ENCODE peak calls at places on chromosomes 6 and 20, in four cellular contexts. One of them, this sample, is unnamed.

GRCh38 chr6:82955841-82956240 is 109.8 kb downstream of the UBE3D start:
- DNase-seq in astrocyte of the spinal cord: peak
- DNase-seq in stimulated activated CD4-positive, alpha-beta T cell treated with anti-CD3 and anti-CD28 coated beads, Interleukin-4, amount 100 ng/mL, for 1 hour: no peak
- DNase-seq in tibial artery: no peak
- DNase-seq in this sample: no peak

GRCh38 chr6:56804996-56805395 is 149.9 kb upstream of the BEND6 start:
- DNase-seq in astrocyte of the spinal cord: peak
- DNase-seq in stimulated activated CD4-positive, alpha-beta T cell treated with anti-CD3 and anti-CD28 coated beads, Interleukin-4, amount 100 ng/mL, for 1 hour: no peak
- DNase-seq in tibial artery: no peak
- DNase-seq in this sample: no peak

GRCh38 chr6:49553353-49553752 is 2.9 kb downstream of the C6orf141 start:
- DNase-seq in astrocyte of the spinal cord: peak
- DNase-seq in stimulated activated CD4-positive, alpha-beta T cell treated with anti-CD3 and anti-CD28 coated beads, Interleukin-4, amount 100 ng/mL, for 1 hour: no peak
- DNase-seq in tibial artery: no peak
- DNase-seq in this sample: no peak

GRCh38 chr20:57544838-57545564 is 15.9 kb upstream of the PCK1 start:
- DNase-seq in astrocyte of the spinal cord: no peak
- DNase-seq in stimulated activated CD4-positive, alpha-beta T cell treated with anti-CD3 and anti-CD28 coated beads, Interleukin-4, amount 100 ng/mL, for 1 hour: no peak
- DNase-seq in tibial artery: no peak
- DNase-seq in this sample: no peak

GRCh38 chr6:12656841-12657435 is 59.6 kb upstream of the PHACTR1 start:
- DNase-seq in astrocyte of the spinal cord: no peak
- DNase-seq in stimulated activated CD4-positive, alpha-beta T cell treated with anti-CD3 and anti-CD28 coated beads, Interleukin-4, amount 100 ng/mL, for 1 hour: no peak
- DNase-seq in tibial artery: no peak
- DNase-seq in this sample: no peak

GRCh38 chr6:108744244-108744972 is 103.8 kb upstream of the ARMC2 start:
- DNase-seq in astrocyte of the spinal cord: no peak
- DNase-seq in stimulated activated CD4-positive, alpha-beta T cell treated with anti-CD3 and anti-CD28 coated beads, Interleukin-4, amount 100 ng/mL, for 1 hour: no peak
- DNase-seq in tibial artery: no peak
- DNase-seq in this sample: no peak

GRCh38 chr20:1467355-1468116 is 887 bp upstream of the NSFL1C start:
- DNase-seq in astrocyte of the spinal cord: no peak
- DNase-seq in stimulated activated CD4-positive, alpha-beta T cell treated with anti-CD3 and anti-CD28 coated beads, Interleukin-4, amount 100 ng/mL, for 1 hour: no peak
- DNase-seq in tibial artery: no peak
- DNase-seq in this sample: no peak

GRCh38 chr6:148969679-148970078 is 222.8 kb downstream of the UST start:
- DNase-seq in astrocyte of the spinal cord: peak
- DNase-seq in stimulated activated CD4-positive, alpha-beta T cell treated with anti-CD3 and anti-CD28 coated beads, Interleukin-4, amount 100 ng/mL, for 1 hour: no peak
- DNase-seq in tibial artery: no peak
- DNase-seq in this sample: no peak

GRCh38 chr20:23407770-23408467 is 13.4 kb downstream of the NAPB start:
- DNase-seq in astrocyte of the spinal cord: no peak
- DNase-seq in stimulated activated CD4-positive, alpha-beta T cell treated with anti-CD3 and anti-CD28 coated beads, Interleukin-4, amount 100 ng/mL, for 1 hour: no peak
- DNase-seq in tibial artery: no peak
- DNase-seq in this sample: no peak

GRCh38 chr6:156970595-156971112 is 193.5 kb downstream of the ARID1B start:
- DNase-seq in astrocyte of the spinal cord: no peak
- DNase-seq in stimulated activated CD4-positive, alpha-beta T cell treated with anti-CD3 and anti-CD28 coated beads, Interleukin-4, amount 100 ng/mL, for 1 hour: no peak
- DNase-seq in tibial artery: no peak
- DNase-seq in this sample: no peak

GRCh38 chr6:208973-209372 is 83.3 kb upstream of the DUSP22 start:
- DNase-seq in astrocyte of the spinal cord: no peak
- DNase-seq in stimulated activated CD4-positive, alpha-beta T cell treated with anti-CD3 and anti-CD28 coated beads, Interleukin-4, amount 100 ng/mL, for 1 hour: no peak
- DNase-seq in tibial artery: no peak
- DNase-seq in this sample: no peak

GRCh38 chr20:53926428-53927028 is 143.9 kb downstream of the BCAS1 start:
- DNase-seq in astrocyte of the spinal cord: peak
- DNase-seq in stimulated activated CD4-positive, alpha-beta T cell treated with anti-CD3 and anti-CD28 coated beads, Interleukin-4, amount 100 ng/mL, for 1 hour: no peak
- DNase-seq in tibial artery: no peak
- DNase-seq in this sample: no peak